ENCODE peak calls at places on chromosome 10, in five cellular contexts. B is type B pancreatic cell, S is NB4, G is epithelial cell of proximal tubule, Z is IMR-90. W is an unnamed sample.

GRCh38 chr10:88386204-88386877 is 196.8 kb downstream of the RNLS start:
- DNase-seq in G (peak), B (no peak), S (peak), Z (no peak), W (no peak)

GRCh38 chr10:78513986-78514385 is 480.3 kb downstream of the RPS24 start:
- DNase-seq in G (no peak), Z (no peak), B (peak), S (no peak), W (no peak)

GRCh38 chr10:91313761-91314520 is 93.5 kb downstream of the PCGF5 start:
- DNase-seq in S (no peak), B (no peak), Z (peak), G (peak), W (peak)

GRCh38 chr10:26946103-26946907 is 85.5 kb upstream of the ABI1 start:
- DNase-seq in B (no peak), S (no peak), Z (no peak), G (no peak), W (no peak)

GRCh38 chr10:79239275-79239779 is 107.9 kb upstream of the PPIF start:
- DNase-seq in B (no peak), S (peak), Z (peak), G (no peak), W (no peak)

GRCh38 chr10:49606981-49607535 is 3.1 kb upstream of the SLC18A3 start:
- DNase-seq in Z (peak), B (peak), G (no peak), S (peak), W (peak)

GRCh38 chr10:126533644-126534043 is 136.8 kb downstream of the C10orf90 start:
- DNase-seq in S (no peak), B (no peak), Z (no peak), G (no peak), W (no peak)

GRCh38 chr10:26841733-26842317 is 18.9 kb downstream of the ABI1 start:
- DNase-seq in G (no peak), S (no peak), B (no peak), Z (no peak), W (no peak)

GRCh38 chr10:69578508-69578991 is 5.3 kb upstream of the NEUROG3 start:
- DNase-seq in G (no peak), S (no peak), B (no peak), Z (no peak), W (no peak)

GRCh38 chr10:123459371-123460224 is 206.6 kb upstream of the GPR26 start:
- DNase-seq in G (no peak), S (no peak), B (no peak), Z (no peak), W (no peak)

GRCh38 chr10:132421377-132422168 is 24.6 kb downstream of the PWWP2B start:
- DNase-seq in G (no peak), Z (peak), S (peak), B (no peak), W (no peak)

GRCh38 chr10:60940435-60940834 is 3.5 kb downstream of the RHOBTB1 start:
- DNase-seq in Z (no peak), G (no peak), B (no peak), S (no peak), W (no peak)

GRCh38 chr10:80515941-80516340 is 21.8 kb upstream of the SH2D4B start:
- DNase-seq in Z (no peak), S (no peak), G (no peak), B (no peak), W (no peak)

GRCh38 chr10:26781797-26782196 is 79.0 kb downstream of the ABI1 start:
- DNase-seq in S (no peak), B (no peak), G (no peak), Z (peak), W (no peak)

GRCh38 chr10:12250181-12250580 is 54.2 kb downstream of the CDC123 start:
- DNase-seq in G (no peak), Z (no peak), S (no peak), B (no peak), W (no peak)

GRCh38 chr10:12255048-12255447 is 59.1 kb downstream of the CDC123 start:
- DNase-seq in Z (peak), G (no peak), S (no peak), B (no peak), W (no peak)

GRCh38 chr10:12252882-12253546 is 57.0 kb downstream of the CDC123 start:
- DNase-seq in G (no peak), Z (peak), S (peak), B (no peak), W (no peak)

DNA sequence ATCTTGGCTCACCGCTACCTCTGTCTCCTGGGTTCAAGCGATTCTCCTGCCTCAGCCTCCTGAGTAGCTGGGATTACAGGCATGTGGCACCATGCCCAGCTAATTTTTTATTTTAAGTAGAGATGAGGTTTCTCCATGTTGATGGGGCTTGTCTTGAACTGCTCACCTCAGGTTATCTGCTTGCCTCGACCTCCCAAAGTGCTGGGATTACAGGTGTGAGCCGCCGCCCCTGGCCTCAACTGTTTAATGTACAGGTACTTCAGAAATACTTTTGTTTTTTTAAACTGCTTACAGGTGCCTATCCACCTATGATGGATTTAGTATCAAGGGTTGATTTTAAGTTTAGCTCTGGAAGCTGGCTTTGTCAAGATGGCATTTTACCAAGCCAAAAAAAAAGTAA is 55.6 kb downstream of the CDC123 start:
- DNase-seq in B (no peak), Z (no peak), S (no peak), G (no peak), W (no peak)
- TF ChIP-seq CTCF in B (no peak), Z (no peak), S (no peak), G (no peak), W (no peak)

GRCh38 chr10:119166111-119166500 is 592 bp upstream of the SFXN4 start:
- DNase-seq in S (no peak), G (no peak), B (no peak), Z (no peak), W (no peak)

GRCh38 chr10:119162693-119163092 is 2.8 kb downstream of the SFXN4 start:
- DNase-seq in B (no peak), Z (no peak), G (no peak), S (no peak), W (no peak)

GRCh38 chr10:119166564-119166963 is 1.1 kb upstream of the SFXN4 start:
- DNase-seq in S (peak), B (no peak), G (no peak), Z (no peak), W (no peak)

GRCh38 chr10:119165171-119166110 is at the start of gene SFXN4:
- DNase-seq in G (no peak), Z (peak), B (peak), S (peak), W (no peak)

DNA sequence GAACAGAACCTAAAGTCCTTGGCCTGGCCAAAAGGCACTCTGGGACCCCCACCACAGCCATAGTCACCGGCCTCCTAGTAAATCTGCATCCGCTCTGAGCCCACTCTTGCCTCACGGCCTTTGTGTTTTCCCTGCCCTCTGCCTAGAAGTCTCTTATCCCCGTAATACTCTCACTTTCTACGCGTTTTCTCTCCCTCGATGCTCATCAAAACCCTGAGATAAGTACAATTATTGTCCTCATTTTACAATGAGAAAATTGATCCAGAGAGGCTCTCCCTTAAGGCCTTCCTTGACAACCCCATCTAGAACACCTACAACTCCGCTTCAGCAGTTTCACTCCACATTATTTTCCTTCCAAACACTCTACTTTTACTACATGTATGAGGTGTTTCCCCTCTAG is 1.5 kb upstream of the SFXN4 start:
- DNase-seq in B (no peak), S (no peak), Z (no peak), G (no peak), W (no peak)
- TF ChIP-seq CTCF in B (no peak), S (no peak), Z (no peak), G (no peak), W (no peak)

DNA sequence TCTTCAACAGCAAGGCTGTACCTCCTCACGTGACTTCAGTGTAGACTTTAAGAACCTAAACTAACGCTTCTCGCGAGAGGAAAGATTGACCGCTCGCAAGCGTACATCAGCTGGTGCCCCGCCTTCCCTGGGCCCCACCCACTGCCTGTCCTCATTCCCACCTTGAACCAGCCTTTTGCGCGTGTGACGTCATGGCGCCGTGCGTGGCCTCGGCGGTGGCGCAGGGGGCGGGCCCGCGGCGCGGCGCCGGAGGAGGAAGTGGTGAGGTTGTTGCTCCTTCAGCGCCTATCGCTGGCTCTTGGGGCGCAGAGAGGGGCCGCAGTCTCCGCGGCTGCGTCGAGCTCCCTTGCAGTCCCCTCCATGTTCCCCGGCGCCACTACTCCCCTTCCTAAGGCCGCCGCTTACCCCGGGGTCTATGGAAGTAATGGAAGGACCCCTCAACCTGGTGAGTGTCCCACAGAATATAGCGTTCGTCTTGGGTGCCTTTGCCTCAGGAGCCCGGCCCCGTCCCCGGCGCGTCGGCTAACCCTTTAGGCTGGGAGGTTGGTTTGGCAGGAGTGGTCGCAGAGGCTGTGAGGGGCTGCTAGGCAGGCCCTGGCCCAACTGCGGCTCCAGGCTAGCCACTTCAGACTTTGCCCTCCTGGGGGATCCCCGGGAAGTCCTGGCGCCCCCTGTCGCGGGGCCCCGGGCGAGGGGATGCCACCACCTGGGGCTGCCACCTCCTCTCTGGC is at the start of gene NRBF2:
- DNase-seq in G (peak), B (peak), Z (peak), S (peak), W (peak)
- TF ChIP-seq CTCF in G (peak), B (peak), Z (peak), S (peak), W (peak)

GRCh38 chr10:14325325-14325955 is 5.3 kb downstream of the FRMD4A start:
- DNase-seq in Z (peak), G (no peak), B (no peak), S (peak), W (no peak)
- TF ChIP-seq CTCF in Z (peak), G (peak), B (peak), S (peak), W (no peak)

W was measured in AG09319.